ENCODE peak calls at places on chromosomes 1 and 21, in five cellular contexts. M, K, E, Q and S are unnamed samples.

GRCh38 chr1:41328780-41329640 is 32.2 kb upstream of the FOXO6 start:
- DNase-seq in Q (no peak), M (no peak), E (no peak), K (no peak), S (no peak)

GRCh38 chr1:56106551-56107277 is 472.6 kb downstream of the PLPP3 start:
- DNase-seq in Q (no peak), E (no peak), M (no peak), K (no peak), S (no peak)

GRCh38 chr21:34582506-34583150 is 32.3 kb downstream of the RCAN1 start:
- DNase-seq in K (peak), Q (no peak), E (peak), M (no peak), S (peak)

GRCh38 chr1:56068210-56068609 is 511.2 kb downstream of the PLPP3 start:
- DNase-seq in M (no peak), K (no peak), E (no peak), Q (no peak), S (no peak)

GRCh38 chr1:113103048-113103447 is 30.1 kb downstream of the LRIG2 start:
- DNase-seq in K (peak), E (no peak), M (no peak), Q (no peak), S (no peak)

GRCh38 chr1:41516168-41516961 is 31.9 kb upstream of the EDN2 start:
- DNase-seq in M (peak), Q (peak), E (peak), K (peak), S (peak)

GRCh38 chr1:229880271-229881170 is 186.5 kb upstream of the GALNT2 start:
- DNase-seq in E (no peak), M (no peak), Q (no peak), K (no peak), S (no peak)

GRCh38 chr1:151157067-151157531 is 650 bp downstream of the TNFAIP8L2 start:
- DNase-seq in E (no peak), M (no peak), Q (peak), K (no peak), S (no peak)

GRCh38 chr1:64251971-64252370 is 48.5 kb downstream of the UBE2U start:
- DNase-seq in E (no peak), K (no peak), Q (no peak), M (no peak), S (no peak)

GRCh38 chr1:19310720-19311502 is 1.0 kb downstream of the AKR7A2 start:
- DNase-seq in K (no peak), M (no peak), Q (no peak), E (peak), S (peak)

GRCh38 chr1:156124557-156125483 is 10.3 kb downstream of the LMNA start:
- DNase-seq in E (peak), K (peak), M (no peak), Q (no peak), S (no peak)

GRCh38 chr1:23372481-23372880 is 2.8 kb upstream of the ZNF436 start:
- DNase-seq in Q (no peak), K (no peak), E (no peak), M (no peak), S (no peak)

GRCh38 chr1:30684881-30685795 is 38.2 kb downstream of the MATN1 start:
- DNase-seq in K (peak), M (no peak), Q (peak), E (no peak), S (peak)

GRCh38 chr1:61083014-61083798 is 845 bp downstream of the NFIA start:
- DNase-seq in Q (no peak), K (peak), M (no peak), E (peak), S (peak)

GRCh38 chr1:47978486-47978885 is 18.7 kb downstream of the TRABD2B start:
- DNase-seq in E (no peak), Q (no peak), M (no peak), K (no peak), S (no peak)

GRCh38 chr1:2547210-2548067 is 8.7 kb upstream of the TNFRSF14 start:
- DNase-seq in E (no peak), Q (no peak), K (no peak), M (no peak), S (no peak)

GRCh38 chr1:25647106-25647505 is 30.5 kb downstream of the MAN1C1 start:
- DNase-seq in K (no peak), Q (no peak), M (no peak), E (no peak), S (no peak)

GRCh38 chr21:15669247-15669646 is 60.5 kb upstream of the USP25 start:
- DNase-seq in K (no peak), E (peak), M (no peak), Q (no peak), S (no peak)

GRCh38 chr1:151085953-151086559 is 15.5 kb downstream of the GABPB2 start:
- DNase-seq in K (no peak), Q (no peak), M (no peak), E (no peak), S (no peak)

GRCh38 chr1:41920658-41921057 is 1.9 kb upstream of the HIVEP3 start:
- DNase-seq in K (no peak), E (no peak), M (no peak), Q (no peak), S (no peak)

GRCh38 chr1:27000817-27001460 is 7.4 kb downstream of the TRNP1 start:
- DNase-seq in Q (no peak), E (peak), M (no peak), K (no peak), S (no peak)

GRCh38 chr1:223836586-223836985 is 9.2 kb downstream of the TP53BP2 start:
- DNase-seq in Q (no peak), K (peak), M (no peak), E (no peak), S (no peak)

GRCh38 chr1:56031011-56031410 is 548.4 kb downstream of the PLPP3 start:
- DNase-seq in E (no peak), Q (no peak), K (no peak), M (no peak), S (no peak)

GRCh38 chr1:211606914-211607751 is 28.2 kb upstream of the SLC30A1 start:
- DNase-seq in K (no peak), Q (peak), E (peak), M (no peak), S (no peak)

GRCh38 chr1:184972281-184973055 is 1.8 kb downstream of the NIBAN1 start:
- DNase-seq in E (peak), Q (no peak), K (no peak), M (no peak), S (no peak)

GRCh38 chr1:39238476-39238875 is 34.0 kb downstream of the MACF1 start:
- DNase-seq in Q (no peak), K (no peak), E (peak), M (no peak), S (no peak)

GRCh38 chr1:89632213-89633102 is 462 bp upstream of the LRRC8C start:
- DNase-seq in E (peak), Q (peak), K (peak), M (peak), S (peak)

GRCh38 chr1:37471345-37472231 is 2.8 kb upstream of the ZC3H12A start:
- DNase-seq in M (no peak), E (peak), K (peak), Q (no peak), S (peak)

GRCh38 chr1:220487297-220487820 is 40.6 kb upstream of the MARK1 start:
- DNase-seq in Q (no peak), E (peak), M (no peak), K (peak), S (no peak)

GRCh38 chr1:155051342-155051776 is 243 bp downstream of the ADAM15 start:
- DNase-seq in M (no peak), Q (no peak), E (no peak), K (no peak), S (no peak)

GRCh38 chr1:30807318-30808066 is 49.9 kb upstream of the LAPTM5 start:
- DNase-seq in K (no peak), E (peak), Q (no peak), M (no peak), S (peak)

GRCh38 chr1:7500381-7501258 is 270.5 kb upstream of the VAMP3 start:
- DNase-seq in M (no peak), K (no peak), Q (no peak), E (no peak), S (no peak)